ENCODE peak calls at places on chromosomes 16 and 17, in six cellular contexts. One of them, this sample, is unnamed.

GRCh38 chr16:68215302-68215701 is 20.6 kb downstream of the ESRP2 start:
- DNase-seq in HAP-1: no peak
- DNase-seq in IMR-90: no peak
- DNase-seq in heart left ventricle: no peak
- DNase-seq in mammary epithelial cell: no peak
- DNase-seq in mesendoderm: no peak
- DNase-seq in this sample: no peak

GRCh38 chr17:60311186-60311585 is 80.7 kb downstream of the USP32 start:
- DNase-seq in HAP-1: no peak
- DNase-seq in IMR-90: peak; percentile 43
- DNase-seq in mesendoderm: no peak
- DNase-seq in mammary epithelial cell: no peak
- DNase-seq in heart left ventricle: no peak
- DNase-seq in this sample: no peak

GRCh38 chr17:28773736-28774135 is 29.9 kb downstream of the TRAF4 start:
- DNase-seq in heart left ventricle: no peak
- DNase-seq in IMR-90: no peak
- DNase-seq in mesendoderm: no peak
- DNase-seq in HAP-1: no peak
- DNase-seq in mammary epithelial cell: peak; percentile 14
- DNase-seq in this sample: no peak

GRCh38 chr16:50021509-50021908 is 3.5 kb upstream of the CNEP1R1 start:
- DNase-seq in heart left ventricle: no peak
- DNase-seq in IMR-90: no peak
- DNase-seq in mesendoderm: peak; percentile 83
- DNase-seq in HAP-1: peak; percentile 23
- DNase-seq in mammary epithelial cell: peak; percentile 3
- DNase-seq in this sample: no peak

GRCh38 chr16:77171750-77172635 is 19.0 kb upstream of the MON1B start:
- DNase-seq in HAP-1: peak; percentile 61
- DNase-seq in mammary epithelial cell: peak; percentile 51
- DNase-seq in mesendoderm: peak; percentile 67
- DNase-seq in heart left ventricle: no peak
- DNase-seq in IMR-90: peak; percentile 59
- DNase-seq in this sample: no peak

GRCh38 chr17:69597898-69598692 is 183.6 kb downstream of the MAP2K6 start:
- DNase-seq in IMR-90: peak; percentile 85
- DNase-seq in mammary epithelial cell: peak; percentile 77
- DNase-seq in heart left ventricle: no peak
- DNase-seq in mesendoderm: no peak
- DNase-seq in HAP-1: no peak
- DNase-seq in this sample: no peak

GRCh38 chr17:6323626-6324356 is 111.1 kb downstream of the AIPL1 start:
- DNase-seq in mesendoderm: peak; percentile 37
- DNase-seq in HAP-1: peak; percentile 9
- DNase-seq in mammary epithelial cell: peak; percentile 8
- DNase-seq in heart left ventricle: peak; percentile 26
- DNase-seq in IMR-90: no peak
- DNase-seq in this sample: no peak

GRCh38 chr17:74757502-74757901 is 9.1 kb downstream of the NHERF1 start:
- DNase-seq in IMR-90: no peak
- DNase-seq in heart left ventricle: no peak
- DNase-seq in HAP-1: no peak
- DNase-seq in mesendoderm: no peak
- DNase-seq in mammary epithelial cell: no peak
- DNase-seq in this sample: no peak

GRCh38 chr17:49664706-49665211 is 13.1 kb downstream of the SPOP start:
- DNase-seq in mesendoderm: no peak
- DNase-seq in HAP-1: no peak
- DNase-seq in IMR-90: no peak
- DNase-seq in mammary epithelial cell: no peak
- DNase-seq in heart left ventricle: no peak
- DNase-seq in this sample: no peak

GRCh38 chr17:2547176-2547575 is 35.5 kb upstream of the METTL16 start:
- DNase-seq in mammary epithelial cell: peak; percentile 77
- DNase-seq in heart left ventricle: no peak
- DNase-seq in HAP-1: no peak
- DNase-seq in IMR-90: peak; percentile 7
- DNase-seq in mesendoderm: no peak
- DNase-seq in this sample: no peak

GRCh38 chr16:70470927-70471341 is 16.5 kb downstream of the FCSK start:
- DNase-seq in heart left ventricle: no peak
- DNase-seq in mammary epithelial cell: no peak
- DNase-seq in IMR-90: peak; percentile 10
- DNase-seq in HAP-1: peak; percentile 28
- DNase-seq in mesendoderm: peak; percentile 50
- DNase-seq in this sample: no peak

GRCh38 chr16:16003719-16004313 is 54.4 kb downstream of the ABCC1 start:
- DNase-seq in HAP-1: no peak
- DNase-seq in IMR-90: no peak
- DNase-seq in mesendoderm: no peak
- DNase-seq in mammary epithelial cell: no peak
- DNase-seq in heart left ventricle: no peak
- DNase-seq in this sample: no peak

GRCh38 chr16:69465881-69466280 is 41.5 kb downstream of the CYB5B start:
- DNase-seq in mesendoderm: no peak
- DNase-seq in heart left ventricle: no peak
- DNase-seq in mammary epithelial cell: no peak
- DNase-seq in IMR-90: no peak
- DNase-seq in HAP-1: no peak
- DNase-seq in this sample: no peak

GRCh38 chr16:66131156-66131807 is 235.2 kb upstream of the CDH5 start:
- DNase-seq in IMR-90: peak; percentile 70
- DNase-seq in mammary epithelial cell: peak; percentile 39
- DNase-seq in HAP-1: no peak
- DNase-seq in heart left ventricle: no peak
- DNase-seq in mesendoderm: no peak
- DNase-seq in this sample: no peak

GRCh38 chr16:19524356-19524865 is 669 bp downstream of the CCP110 start:
- DNase-seq in mesendoderm: no peak
- DNase-seq in mammary epithelial cell: peak; percentile 6
- DNase-seq in HAP-1: peak; percentile 16
- DNase-seq in IMR-90: no peak
- DNase-seq in heart left ventricle: no peak
- DNase-seq in this sample: no peak

GRCh38 chr16:28324887-28325279 is 32.6 kb downstream of the SBK1 start:
- DNase-seq in mammary epithelial cell: no peak
- DNase-seq in mesendoderm: no peak
- DNase-seq in HAP-1: no peak
- DNase-seq in heart left ventricle: no peak
- DNase-seq in IMR-90: no peak
- DNase-seq in this sample: no peak
- H3K27me3 ChIP-seq in mammary epithelial cell: no peaks in the 10 kb centered on the region
- H3K27me3 ChIP-seq in mesendoderm: no peaks in the 10 kb centered on the region
- H3K27me3 ChIP-seq in HAP-1: no peaks in the 10 kb centered on the region
- H3K27me3 ChIP-seq in heart left ventricle: no peaks in the 10 kb centered on the region
- H3K27me3 ChIP-seq in IMR-90: no peaks in the 10 kb centered on the region
- H3K27me3 ChIP-seq in this sample: no peaks in the 10 kb centered on the region

GRCh38 chr16:87582966-87583325 is 19.4 kb upstream of the JPH3 start:
- DNase-seq in mesendoderm: no peak
- DNase-seq in IMR-90: no peak
- DNase-seq in heart left ventricle: no peak
- DNase-seq in HAP-1: no peak
- DNase-seq in mammary epithelial cell: no peak
- DNase-seq in this sample: no peak

GRCh38 chr16:87582221-87582965 is 19.9 kb upstream of the JPH3 start:
- DNase-seq in mesendoderm: no peak
- DNase-seq in heart left ventricle: peak; percentile 69
- DNase-seq in IMR-90: peak; percentile 75
- DNase-seq in HAP-1: no peak
- DNase-seq in mammary epithelial cell: no peak
- DNase-seq in this sample: peak; percentile 49

GRCh38 chr16:87579691-87580090 is 22.6 kb upstream of the JPH3 start:
- DNase-seq in IMR-90: no peak
- DNase-seq in heart left ventricle: no peak
- DNase-seq in HAP-1: no peak
- DNase-seq in mesendoderm: no peak
- DNase-seq in mammary epithelial cell: no peak
- DNase-seq in this sample: no peak

GRCh38 chr16:87581867-87582220 is 20.5 kb upstream of the JPH3 start:
- DNase-seq in IMR-90: peak; percentile 98
- DNase-seq in heart left ventricle: peak; percentile 73
- DNase-seq in mammary epithelial cell: peak; percentile 79
- DNase-seq in mesendoderm: no peak
- DNase-seq in HAP-1: peak; percentile 46
- DNase-seq in this sample: peak; percentile 75

GRCh38 chr16:87580855-87581261 is 21.4 kb upstream of the JPH3 start:
- DNase-seq in mammary epithelial cell: peak; percentile 27
- DNase-seq in HAP-1: no peak
- DNase-seq in IMR-90: peak; percentile 46
- DNase-seq in mesendoderm: peak; percentile 46
- DNase-seq in heart left ventricle: no peak
- DNase-seq in this sample: no peak
- H3K4me3 ChIP-seq in mammary epithelial cell: no peak overlapping the region
- H3K4me3 ChIP-seq in HAP-1: no peak overlapping the region
- H3K4me3 ChIP-seq in IMR-90: no peak overlapping the region
- H3K4me3 ChIP-seq in mesendoderm: no peak overlapping the region
- H3K4me3 ChIP-seq in heart left ventricle: no peak overlapping the region
- H3K4me3 ChIP-seq in this sample: no peak overlapping the region

DNA sequence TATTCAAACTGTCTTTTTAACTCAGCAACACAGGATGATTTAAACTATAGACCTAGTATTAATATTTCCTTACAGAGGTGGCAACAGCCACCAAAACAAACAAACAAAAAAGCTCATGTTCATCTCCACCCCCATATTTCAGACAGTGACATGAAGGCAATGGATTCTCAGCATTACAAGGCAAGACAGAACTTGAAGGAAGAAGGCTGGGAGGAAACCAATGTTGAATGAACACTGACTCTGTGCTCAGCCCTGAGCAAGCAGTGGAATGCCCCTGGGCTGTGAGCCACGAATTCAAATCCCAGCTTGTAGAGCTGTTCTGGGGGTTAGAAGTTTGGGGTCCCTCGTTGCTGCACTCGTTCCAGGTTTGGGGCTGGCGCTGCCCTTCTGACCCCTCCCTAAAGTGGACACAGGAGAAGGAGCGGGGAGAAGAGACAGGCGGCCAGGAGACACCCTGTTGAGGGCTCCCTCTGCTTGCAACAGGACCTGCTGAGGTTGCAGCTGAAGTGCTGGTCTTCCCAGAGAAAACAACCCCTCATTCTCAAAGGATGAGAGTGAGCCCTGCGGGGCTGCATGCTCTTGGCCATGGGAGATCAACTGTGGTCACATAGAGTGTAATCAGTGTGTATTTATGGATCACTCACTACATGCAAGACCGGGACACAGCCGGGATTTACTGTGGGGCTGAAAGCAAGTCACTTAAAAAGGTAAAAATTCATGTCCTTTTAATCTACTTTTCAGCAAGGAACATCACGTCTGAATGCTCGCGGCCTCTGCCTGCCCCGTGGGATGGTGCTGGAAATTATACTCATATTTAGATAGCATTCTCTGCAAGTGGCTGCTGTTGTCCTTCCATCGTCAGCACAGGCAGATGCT is 34.3 kb downstream of the MYH3 start:
- DNase-seq in heart left ventricle: no peak
- DNase-seq in IMR-90: no peak
- DNase-seq in mesendoderm: no peak
- DNase-seq in mammary epithelial cell: peak; percentile 92
- DNase-seq in HAP-1: no peak
- DNase-seq in this sample: peak; percentile 18
- H3K27me3 ChIP-seq in heart left ventricle: no peaks in the 10 kb centered on the region
- H3K27me3 ChIP-seq in IMR-90: no peaks in the 10 kb centered on the region
- H3K27me3 ChIP-seq in mesendoderm: no peaks in the 10 kb centered on the region
- H3K27me3 ChIP-seq in mammary epithelial cell: no peaks in the 10 kb centered on the region
- H3K27me3 ChIP-seq in HAP-1: no peaks in the 10 kb centered on the region
- H3K27me3 ChIP-seq in this sample: no peaks in the 10 kb centered on the region

GRCh38 chr17:45228985-45229517 is 7.4 kb downstream of the FMNL1 start:
- DNase-seq in mesendoderm: peak; percentile 82
- DNase-seq in IMR-90: peak; percentile 96
- DNase-seq in mammary epithelial cell: peak; percentile 90
- DNase-seq in HAP-1: no peak
- DNase-seq in heart left ventricle: peak; percentile 87
- DNase-seq in this sample: peak; percentile 89
- H3K4me3 ChIP-seq in mesendoderm: no peak overlapping the region
- H3K4me3 ChIP-seq in IMR-90: no peak overlapping the region
- H3K4me3 ChIP-seq in mammary epithelial cell: no peak overlapping the region
- H3K4me3 ChIP-seq in HAP-1: no peak overlapping the region
- H3K4me3 ChIP-seq in heart left ventricle: no peak overlapping the region
- H3K4me3 ChIP-seq in this sample: no peak overlapping the region

This sample was measured in ascending aorta.